ENCODE peak calls at places on chromosomes 3 and 15, in five cellular contexts. R is A549, A is body of pancreas, W is SJSA1, N is dorsolateral prefrontal cortex. U is an unnamed sample.

GRCh38 chr15:81792646-81793045 is 253.2 kb downstream of the MEX3B start:
- DNase-seq in A (no peak), W (no peak), R (no peak), N (no peak), U (no peak)

GRCh38 chr3:33931512-33931911 is 133.1 kb downstream of the PDCD6IP start:
- DNase-seq in A (no peak), R (no peak), N (no peak), W (no peak), U (no peak)

GRCh38 chr15:89836255-89837133 is 21.8 kb upstream of the ANPEP start:
- DNase-seq in N (no peak), R (no peak), A (no peak), W (peak), U (peak)

GRCh38 chr3:183435701-183436100 is 7.3 kb upstream of the MCF2L2 start:
- DNase-seq in N (no peak), A (no peak), R (no peak), W (no peak), U (no peak)

GRCh38 chr3:66418432-66419052 is 82.3 kb downstream of the LRIG1 start:
- DNase-seq in A (peak), W (peak), R (no peak), N (peak), U (no peak)

GRCh38 chr3:134367869-134368750 is 6.1 kb downstream of the AMOTL2 start:
- DNase-seq in R (no peak), A (no peak), W (peak), N (no peak), U (no peak)

GRCh38 chr3:37852097-37852496 is 9.6 kb upstream of the CTDSPL start:
- DNase-seq in N (no peak), A (no peak), R (no peak), W (no peak), U (no peak)

GRCh38 chr3:181210275-181210674 is 220.7 kb upstream of the DNAJC19 start:
- DNase-seq in W (no peak), R (no peak), N (no peak), A (no peak), U (no peak)

GRCh38 chr3:28973621-28974020 is 307.2 kb upstream of the RBMS3 start:
- DNase-seq in W (no peak), R (no peak), N (no peak), A (no peak), U (no peak)

GRCh38 chr3:42764115-42764514 is 8.9 kb downstream of the CCDC13 start:
- DNase-seq in W (no peak), A (no peak), R (no peak), N (no peak), U (no peak)

GRCh38 chr15:33547876-33548275 is 237.1 kb downstream of the RYR3 start:
- DNase-seq in A (no peak), N (no peak), R (no peak), W (no peak), U (no peak)

GRCh38 chr3:129317876-129318275 is 39.2 kb downstream of the HMCES start:
- DNase-seq in N (no peak), R (no peak), W (no peak), A (no peak), U (no peak)

GRCh38 chr3:53114412-53115074 is 15.7 kb downstream of the RFT1 start:
- DNase-seq in A (no peak), W (no peak), N (no peak), R (no peak), U (no peak)

GRCh38 chr3:143360244-143360643 is 240.7 kb downstream of the CHST2 start:
- DNase-seq in W (no peak), A (no peak), N (no peak), R (no peak), U (no peak)

GRCh38 chr3:9600597-9600996 is 47.0 kb upstream of the LHFPL4 start:
- DNase-seq in A (peak), W (no peak), N (no peak), R (no peak), U (no peak)

GRCh38 chr15:72353266-72353665 is 22.5 kb downstream of the HEXA start:
- DNase-seq in N (no peak), R (no peak), W (no peak), A (no peak), U (no peak)

GRCh38 chr3:129383292-129383860 is 45.1 kb downstream of the EFCAB12 start:
- DNase-seq in W (peak), N (peak), A (peak), R (peak), U (no peak)

DNA sequence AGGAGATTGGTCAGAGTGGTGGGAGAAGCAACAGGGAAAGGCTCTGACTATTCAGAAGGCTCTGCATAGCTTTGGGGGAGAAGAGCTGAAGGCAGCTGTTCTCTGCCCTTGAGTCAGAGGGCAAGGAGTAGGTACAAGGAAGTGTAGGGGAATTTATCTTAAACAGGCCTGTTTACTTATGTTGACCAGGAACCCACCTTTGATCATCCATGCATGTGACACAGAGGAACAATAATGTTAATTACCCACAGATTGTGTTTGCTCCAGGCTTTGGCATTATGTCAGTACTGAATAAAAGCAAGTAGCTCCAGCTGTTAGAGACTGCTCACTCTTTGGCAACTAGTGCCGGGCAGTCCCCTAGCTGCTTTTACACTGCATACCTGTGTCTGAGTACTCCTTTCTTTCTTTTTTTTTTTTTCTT is 94.6 kb downstream of the CD200R1L start:
- DNase-seq in W (no peak), N (no peak), R (no peak), A (no peak), U (no peak)
- H3K4me3 ChIP-seq in W (no peak), N (no peak), R (no peak), A (no peak), U (no peak)

GRCh38 chr15:39584266-39584659 is 3.4 kb downstream of the THBS1 start:
- DNase-seq in A (no peak), N (no peak), R (no peak), W (no peak), U (peak)
- H3K4me3 ChIP-seq in A (no peak), N (no peak), R (peak), W (no peak), U (peak)

GRCh38 chr3:36381311-36381956 is 1.1 kb downstream of the STAC start:
- DNase-seq in N (no peak), A (no peak), R (no peak), W (no peak), U (no peak)

GRCh38 chr3:36380171-36381031 is at the start of gene STAC:
- DNase-seq in A (peak), W (peak), N (no peak), R (peak), U (no peak)
- H3K4me3 ChIP-seq in A (no peak), W (peak), N (peak), R (peak), U (peak)

DNA sequence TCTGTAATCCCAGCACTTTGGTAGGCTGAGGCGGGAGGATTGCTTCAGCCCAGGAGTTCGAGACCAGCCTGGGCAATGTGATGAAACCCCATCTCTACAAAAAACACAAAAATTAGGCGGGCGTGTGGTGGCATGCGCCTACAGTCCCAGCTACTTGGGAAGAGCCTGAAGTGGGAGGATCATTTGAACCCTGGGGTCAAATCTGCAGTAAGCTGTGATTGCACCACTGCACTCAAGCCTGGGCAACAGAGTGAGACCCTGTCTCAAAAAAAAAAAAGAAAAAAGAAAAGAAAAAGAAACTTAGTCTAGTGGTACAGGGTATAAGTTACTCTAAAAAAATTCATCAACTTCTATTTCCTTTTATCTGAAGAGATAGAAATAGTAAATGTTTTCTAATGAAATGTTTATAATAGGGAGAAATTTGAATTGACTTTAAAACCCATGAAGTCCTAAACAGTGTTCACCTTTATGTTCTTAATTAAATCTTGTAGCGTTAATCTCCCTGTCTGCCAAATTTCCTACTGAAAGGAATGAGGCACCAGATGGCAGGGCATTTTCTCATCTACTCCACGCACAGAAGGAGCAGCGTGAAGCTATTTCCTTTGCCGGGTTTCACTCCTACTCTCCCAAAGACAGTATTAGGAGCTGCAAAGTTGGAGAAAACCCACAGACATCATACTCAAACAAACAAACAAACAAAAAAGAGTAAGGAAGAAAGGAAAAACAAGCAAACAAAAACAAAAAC is 1.9 kb downstream of the PCLAF start:
- DNase-seq in A (no peak), N (no peak), R (no peak), W (no peak), U (no peak)
- H3K4me3 ChIP-seq in A (no peak), N (no peak), R (peak), W (peak), U (no peak)

GRCh38 chr3:189897406-189897805 is 223.3 kb downstream of the P3H2 start:
- DNase-seq in A (no peak), N (no peak), R (peak), W (no peak), U (no peak)
- H3K4me3 ChIP-seq in A (no peak), N (no peak), R (no peak), W (no peak), U (no peak)

DNA sequence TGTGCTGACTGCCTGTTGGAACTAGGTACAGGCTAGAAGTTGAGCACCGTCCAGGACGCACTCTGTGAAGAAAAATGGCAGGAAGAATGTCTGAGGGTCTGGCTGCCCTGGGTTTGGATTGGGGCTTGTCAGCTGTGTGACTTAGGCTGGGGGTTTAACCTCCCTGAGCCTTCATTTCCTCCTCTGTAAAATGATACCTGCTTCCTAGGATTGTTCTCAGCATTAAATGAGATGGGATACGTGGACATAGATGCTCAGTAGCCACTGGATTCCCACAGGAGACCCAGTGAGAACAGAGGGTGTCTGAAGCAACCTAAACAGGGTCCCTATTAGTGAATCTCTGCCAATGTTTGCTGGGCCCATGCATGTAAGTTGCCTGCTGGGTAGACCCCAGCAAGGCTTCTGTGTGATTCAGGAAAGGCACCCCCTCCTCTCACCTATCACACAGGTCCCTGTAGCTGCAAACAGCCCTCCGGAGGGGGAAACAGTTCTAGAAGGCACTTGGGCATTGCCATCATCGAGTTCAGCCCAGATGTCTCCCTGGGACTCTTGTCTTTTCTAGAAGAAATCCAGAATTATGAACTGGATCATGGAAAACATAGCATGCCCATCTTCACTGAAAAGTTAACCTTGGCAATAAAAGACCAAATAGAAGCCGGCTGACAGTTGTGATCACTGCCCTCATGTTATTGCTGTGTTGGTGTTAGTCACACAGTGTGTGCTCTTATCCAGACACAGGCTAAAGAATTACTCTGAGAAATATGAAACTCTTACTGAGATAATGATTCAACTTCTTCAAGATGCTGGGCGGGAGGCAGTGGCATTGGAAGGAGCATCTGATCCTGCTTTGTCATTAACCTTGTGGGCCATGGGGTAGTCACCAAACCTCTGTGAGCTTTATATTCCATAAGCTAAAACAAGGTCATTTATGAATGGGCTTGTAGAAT is 64.5 kb downstream of the SMAD6 start:
- DNase-seq in A (no peak), W (peak), N (no peak), R (peak), U (no peak)
- H3K4me3 ChIP-seq in A (no peak), W (no peak), N (no peak), R (peak), U (no peak)

DNA sequence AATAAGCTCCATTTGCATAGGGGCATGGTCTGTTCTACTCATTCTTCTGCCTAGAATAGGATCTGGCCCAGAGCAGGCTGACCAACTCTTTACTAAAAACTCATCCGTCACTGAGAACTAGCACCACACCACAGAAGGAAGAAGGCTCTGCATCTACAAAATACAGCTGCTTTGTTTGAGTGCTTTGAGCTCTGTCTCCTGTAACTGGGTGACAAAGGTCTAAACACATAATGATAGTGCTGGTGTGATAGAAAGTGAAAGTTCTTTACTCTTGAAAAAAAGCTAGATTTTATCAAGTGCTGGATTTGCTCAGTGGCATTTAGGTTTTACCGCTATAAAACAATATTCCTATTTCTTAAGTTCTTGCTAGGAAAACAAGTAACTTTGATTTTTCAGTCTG is 140.7 kb downstream of the FHIT start:
- DNase-seq in A (no peak), N (no peak), R (no peak), W (no peak), U (no peak)
- H3K4me3 ChIP-seq in A (no peak), N (no peak), R (no peak), W (no peak), U (no peak)

GRCh38 chr15:55742498-55742926 is 440 bp downstream of the PRTG start:
- DNase-seq in N (no peak), W (peak), R (peak), A (no peak), U (no peak)

GRCh38 chr15:55742927-55743614 is at the start of gene PRTG:
- DNase-seq in R (peak), N (no peak), A (peak), W (peak), U (no peak)

GRCh38 chr15:55741592-55742497 is 1.1 kb downstream of the PRTG start:
- DNase-seq in W (no peak), A (no peak), R (peak), N (no peak), U (no peak)

GRCh38 chr15:55743615-55743978 is 645 bp upstream of the PRTG start:
- DNase-seq in A (no peak), N (no peak), R (peak), W (no peak), U (no peak)

DNA sequence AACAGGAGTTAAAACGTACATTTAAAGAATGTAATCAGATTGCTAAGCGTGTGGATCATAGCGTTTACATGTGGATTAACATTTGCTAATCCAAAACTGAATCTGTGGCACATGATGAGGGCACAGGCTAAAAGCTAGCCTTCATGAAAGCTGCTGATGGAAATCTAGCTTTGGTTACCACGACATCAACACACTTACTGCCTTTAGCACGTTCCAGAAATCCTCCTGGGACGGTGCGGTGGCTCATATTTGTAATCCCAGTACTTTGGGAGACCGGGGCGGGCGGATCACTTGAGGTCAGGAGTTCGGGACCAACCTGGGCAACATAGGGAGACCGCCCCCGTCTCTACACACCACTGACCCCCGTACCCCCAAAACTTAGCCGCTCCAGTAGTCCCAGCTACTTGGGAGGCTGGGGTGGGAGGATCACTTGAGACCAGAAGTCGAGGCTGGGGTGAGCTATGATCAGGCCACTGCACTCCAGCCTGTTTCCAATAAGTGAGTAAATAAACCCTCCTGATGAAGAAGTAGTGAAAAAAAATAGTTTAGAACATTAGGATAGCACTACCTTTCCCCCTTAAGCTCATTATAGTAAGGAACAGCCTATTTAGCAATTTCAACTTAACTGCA is 1.2 kb upstream of the PRTG start:
- DNase-seq in W (no peak), R (no peak), A (no peak), N (no peak), U (no peak)
- H3K4me3 ChIP-seq in W (no peak), R (peak), A (no peak), N (peak), U (no peak)

GRCh38 chr3:185818267-185818875 is 6.5 kb downstream of the IGF2BP2 start:
- DNase-seq in W (no peak), A (no peak), R (no peak), N (no peak), U (no peak)

GRCh38 chr3:185813205-185813604 is 11.6 kb downstream of the IGF2BP2 start:
- DNase-seq in A (no peak), W (no peak), N (no peak), R (no peak), U (no peak)

GRCh38 chr3:185815391-185816282 is 9.2 kb downstream of the IGF2BP2 start:
- DNase-seq in N (no peak), A (no peak), R (no peak), W (peak), U (no peak)

GRCh38 chr3:185813691-185814215 is 11.1 kb downstream of the IGF2BP2 start:
- DNase-seq in A (no peak), W (peak), N (no peak), R (no peak), U (no peak)
- H3K4me3 ChIP-seq in A (no peak), W (no peak), N (no peak), R (no peak), U (no peak)

GRCh38 chr3:98903705-98904481 is 2.4 kb upstream of the DCBLD2 start:
- DNase-seq in R (no peak), A (no peak), W (no peak), N (no peak), U (no peak)

GRCh38 chr3:98902341-98902740 is 846 bp upstream of the DCBLD2 start:
- DNase-seq in W (no peak), R (no peak), N (no peak), A (no peak), U (no peak)

GRCh38 chr3:98901465-98902174 is at the start of gene DCBLD2:
- DNase-seq in A (peak), N (peak), W (peak), R (peak), U (peak)

GRCh38 chr3:98903099-98903498 is 1.6 kb upstream of the DCBLD2 start:
- DNase-seq in N (no peak), R (peak), W (no peak), A (no peak), U (no peak)

GRCh38 chr3:98906230-98906629 is 4.7 kb upstream of the DCBLD2 start:
- DNase-seq in N (no peak), W (peak), R (no peak), A (no peak), U (no peak)
- H3K4me3 ChIP-seq in N (no peak), W (no peak), R (no peak), A (no peak), U (no peak)